ENCODE peak calls at places on chromosomes 3 and 15, in five cellular contexts. L is MM.1S, H is fibroblast of lung, E is SK-N-SH, T is stomach. Q is an unnamed sample. For H3K36me3, the result is how much of the 10 kb centered on the place peaks cover.

GRCh38 chr3:36944641-36945270 is at the start of gene TRANK1:
- DNase-seq in L (no peak), E (no peak), T (peak), H (peak), Q (peak)

GRCh38 chr15:48548376-48548775 is 97.1 kb downstream of the FBN1 start:
- DNase-seq in H (peak), T (no peak), L (no peak), E (no peak), Q (no peak)

GRCh38 chr15:62958528-62958927 is 84.0 kb upstream of the TPM1 start:
- DNase-seq in E (no peak), T (peak), L (no peak), H (peak), Q (no peak)

GRCh38 chr3:55555866-55556621 is 68.9 kb upstream of the WNT5A start:
- DNase-seq in H (no peak), T (no peak), E (no peak), L (no peak), Q (no peak)

GRCh38 chr3:27976933-27977332 is 254.8 kb upstream of the EOMES start:
- DNase-seq in H (peak), T (no peak), E (no peak), L (no peak), Q (no peak)

GRCh38 chr15:59160880-59161593 is 45.6 kb upstream of the LDHAL6B start:
- DNase-seq in L (peak), E (peak), T (no peak), H (peak), Q (no peak)

GRCh38 chr3:47362704-47363103 is 18.1 kb upstream of the PTPN23 start:
- DNase-seq in E (no peak), T (no peak), L (no peak), H (no peak), Q (no peak)

GRCh38 chr15:60592386-60593339 is 113.7 kb upstream of the ICE2 start:
- DNase-seq in L (peak), H (peak), E (peak), T (peak), Q (peak)

GRCh38 chr3:149971403-149972075 is 844 bp upstream of the PFN2 start:
- DNase-seq in E (no peak), T (peak), H (peak), L (peak), Q (no peak)

GRCh38 chr15:88932271-88932874 is 19.2 kb upstream of the MFGE8 start:
- DNase-seq in E (no peak), H (no peak), L (no peak), T (no peak), Q (no peak)

GRCh38 chr3:11539677-11540076 is 104.0 kb downstream of the VGLL4 start:
- DNase-seq in E (no peak), L (no peak), H (no peak), T (no peak), Q (no peak)

GRCh38 chr3:23992051-23992628 is 47.1 kb downstream of the NR1D2 start:
- DNase-seq in L (no peak), H (peak), E (peak), T (no peak), Q (no peak)

GRCh38 chr3:108497271-108497670 is 13.1 kb downstream of the MYH15 start:
- DNase-seq in L (no peak), T (no peak), H (no peak), E (no peak), Q (no peak)

GRCh38 chr3:108495717-108496116 is 14.7 kb downstream of the MYH15 start:
- DNase-seq in E (no peak), H (peak), L (no peak), T (no peak), Q (no peak)

GRCh38 chr3:108489776-108490175 is 20.6 kb downstream of the MYH15 start:
- DNase-seq in T (no peak), H (peak), L (peak), E (peak), Q (no peak)

GRCh38 chr3:108494862-108495531 is 15.4 kb downstream of the MYH15 start:
- DNase-seq in H (no peak), T (no peak), E (peak), L (no peak), Q (no peak)

DNA sequence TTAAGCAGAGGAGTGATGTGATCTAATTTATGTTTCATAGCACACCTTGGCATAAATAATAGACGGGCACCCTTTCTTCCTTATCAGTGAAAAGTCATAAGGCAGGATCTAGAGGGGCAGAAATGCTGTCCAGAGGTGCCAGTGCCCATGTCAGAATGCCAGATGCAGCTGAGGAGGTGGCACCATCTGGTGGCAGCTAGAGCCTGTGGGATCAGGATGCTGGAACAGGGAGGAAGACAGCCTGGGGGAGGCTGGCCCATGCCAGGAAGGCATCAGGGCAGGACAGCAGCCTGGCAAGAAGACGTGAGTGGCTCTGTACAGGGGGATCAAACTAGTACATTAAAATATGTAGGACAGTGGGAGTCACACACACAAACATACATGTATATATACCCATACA is 16.5 kb downstream of the MYH15 start:
- DNase-seq in L (no peak), H (no peak), E (peak), T (no peak), Q (no peak)
- TF ChIP-seq CTCF in L (peak), H (peak), E (peak), T (no peak), Q (peak)

GRCh38 chr3:177693596-177693995 is 496.3 kb upstream of the TBL1XR1 start:
- DNase-seq in T (no peak), H (no peak), E (no peak), L (no peak), Q (no peak)

GRCh38 chr3:177694316-177694715 is 497.0 kb upstream of the TBL1XR1 start:
- DNase-seq in H (peak), E (no peak), T (no peak), L (no peak), Q (no peak)

GRCh38 chr3:177700117-177700516 is 502.8 kb upstream of the TBL1XR1 start:
- DNase-seq in T (no peak), L (no peak), H (no peak), E (no peak), Q (no peak)

GRCh38 chr3:177692304-177692703 is 495.0 kb upstream of the TBL1XR1 start:
- DNase-seq in E (no peak), H (no peak), L (no peak), T (no peak), Q (no peak)

DNA sequence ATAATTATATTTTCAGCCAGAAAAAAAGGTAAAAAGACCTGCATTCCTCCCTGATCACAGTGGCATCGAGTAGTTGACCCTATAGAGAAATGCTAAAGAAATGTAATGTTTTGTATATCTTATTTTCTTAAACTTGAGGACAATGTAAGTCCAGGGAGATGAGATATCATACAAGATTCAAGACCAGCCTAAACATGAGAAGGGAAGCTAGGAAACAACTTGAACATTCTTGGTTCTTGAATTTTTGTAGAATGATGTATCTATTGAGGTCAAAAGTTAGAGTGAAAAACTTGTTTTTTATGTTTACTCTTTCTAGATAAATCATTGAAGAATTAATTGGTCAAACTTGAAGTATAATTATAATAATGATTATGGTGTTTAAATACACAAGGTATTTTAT is 497.7 kb upstream of the TBL1XR1 start:
- DNase-seq in T (no peak), L (no peak), E (no peak), H (no peak), Q (no peak)
- H3K4me3 ChIP-seq in T (no peak), L (no peak), E (no peak), H (no peak), Q (no peak)

GRCh38 chr15:44492040-44492439 is 44.9 kb upstream of the EIF3J start:
- DNase-seq in E (no peak), L (no peak), T (no peak), H (no peak), Q (no peak)

GRCh38 chr15:44489464-44489863 is 47.5 kb upstream of the EIF3J start:
- DNase-seq in E (no peak), T (no peak), L (no peak), H (peak), Q (no peak)

GRCh38 chr15:44495562-44495961 is 41.4 kb upstream of the EIF3J start:
- DNase-seq in H (no peak), T (no peak), L (no peak), E (no peak), Q (no peak)

GRCh38 chr15:44490628-44491027 is 46.3 kb upstream of the EIF3J start:
- DNase-seq in T (no peak), H (no peak), E (no peak), L (no peak), Q (no peak)

GRCh38 chr15:44492672-44493071 is 44.3 kb upstream of the EIF3J start:
- DNase-seq in L (no peak), E (no peak), T (no peak), H (no peak), Q (no peak)
- H3K36me3 ChIP-seq in L (under half), E (under half), T (half or more), H (under half), Q (under half)

DNA sequence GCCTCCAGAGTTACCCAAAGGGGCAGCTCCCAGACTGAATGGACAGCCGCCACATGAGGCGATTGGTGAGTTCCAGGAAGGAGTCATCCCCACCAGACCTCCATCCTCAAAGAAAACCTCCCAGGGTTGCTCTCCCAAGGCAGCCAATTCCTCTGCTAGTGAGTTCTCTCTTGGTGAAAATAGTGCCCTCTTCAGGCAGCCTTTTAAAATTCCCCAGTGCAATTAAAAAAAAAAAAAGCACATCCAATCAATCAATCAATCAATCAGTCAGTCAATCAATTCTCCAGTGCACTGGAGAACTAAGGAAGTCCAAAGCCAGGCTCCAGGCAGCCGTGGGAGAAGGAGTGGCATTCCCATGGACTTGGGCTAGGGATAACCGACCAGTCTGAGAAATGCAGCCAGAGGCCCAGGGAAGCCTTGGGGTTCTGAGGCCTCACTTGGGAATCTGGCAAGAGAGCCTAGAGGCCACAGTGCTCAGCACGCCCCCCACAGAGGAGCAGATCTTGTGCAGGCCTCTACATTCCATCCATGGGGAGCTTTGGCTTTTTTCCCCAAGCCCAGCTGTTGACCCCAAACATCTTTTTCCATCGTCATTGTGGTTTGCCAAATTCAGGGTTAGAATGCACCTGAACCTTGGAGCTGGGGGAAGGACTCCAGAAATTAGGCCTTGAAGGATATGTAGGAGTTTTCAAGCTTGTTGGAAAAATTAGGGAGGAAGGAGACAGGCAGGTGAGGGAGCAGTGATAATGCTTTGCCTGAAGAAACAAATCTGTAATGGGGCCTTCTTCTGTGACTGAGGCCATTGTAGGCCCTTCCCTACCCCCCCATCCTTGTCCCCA is 4.8 kb downstream of the PAQR5 start:
- DNase-seq in L (no peak), T (no peak), H (peak), E (no peak), Q (no peak)
- TF ChIP-seq CTCF in L (peak), T (no peak), H (no peak), E (peak), Q (peak)

GRCh38 chr3:52247455-52248164 is 2.1 kb downstream of the PPM1M start:
- DNase-seq in L (no peak), E (no peak), H (no peak), T (no peak), Q (no peak)

GRCh38 chr3:52246728-52247454 is 1.3 kb downstream of the PPM1M start:
- DNase-seq in H (no peak), T (no peak), E (no peak), L (no peak), Q (no peak)

GRCh38 chr3:52246264-52246620 is 683 bp downstream of the PPM1M start:
- DNase-seq in T (no peak), H (no peak), E (no peak), L (no peak), Q (no peak)

GRCh38 chr3:52244061-52244628 is 1.4 kb upstream of the PPM1M start:
- DNase-seq in T (peak), L (no peak), E (no peak), H (peak), Q (peak)

DNA sequence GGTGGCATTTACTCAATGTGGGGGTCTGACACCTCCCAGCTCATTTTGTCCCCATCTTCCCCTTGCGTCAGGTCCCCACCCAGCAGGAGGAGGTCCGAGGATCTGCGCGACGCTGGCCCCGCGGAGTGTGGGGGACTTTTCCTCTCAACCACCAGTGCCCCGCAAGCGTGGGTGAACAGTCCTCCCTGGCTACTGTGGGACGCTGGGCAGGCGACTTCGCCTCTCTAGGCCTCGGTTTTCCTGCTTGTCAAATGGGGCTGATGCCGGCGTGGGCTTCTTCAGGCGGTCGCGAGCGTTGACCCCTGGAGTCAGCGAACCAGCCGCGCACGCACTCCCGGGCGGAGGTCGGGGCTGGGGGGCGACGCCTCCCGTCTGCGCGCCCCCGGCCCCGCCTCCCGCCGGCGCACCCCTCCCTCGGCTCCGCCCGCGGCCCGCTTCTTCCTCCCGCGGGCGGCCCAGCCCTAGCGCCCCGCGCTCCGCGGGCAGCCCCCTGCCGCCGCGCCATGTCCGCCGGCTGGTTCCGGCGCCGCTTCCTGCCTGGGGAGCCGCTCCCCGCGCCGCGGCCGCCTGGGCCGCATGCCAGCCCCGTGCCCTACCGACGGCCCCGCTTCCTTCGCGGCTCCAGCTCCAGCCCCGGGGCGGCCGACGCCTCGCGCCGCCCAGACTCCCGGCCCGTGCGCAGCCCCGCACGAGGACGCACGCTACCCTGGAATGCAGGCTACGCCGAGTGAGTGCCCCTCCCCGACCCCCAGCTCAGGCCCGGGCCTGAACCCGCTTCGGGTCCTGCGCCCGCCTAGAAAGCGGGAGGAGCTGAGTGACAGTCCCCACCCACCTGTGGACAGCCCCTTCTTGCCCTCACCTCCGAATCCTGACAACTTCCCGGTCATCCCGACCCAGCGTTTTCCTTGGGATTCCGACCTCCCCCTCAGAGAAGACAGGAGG is at the start of gene PPM1M:
- DNase-seq in L (peak), H (peak), T (peak), E (peak), Q (peak)
- H3K4me3 ChIP-seq in L (peak), H (peak), T (peak), E (peak), Q (peak)

GRCh38 chr3:98800401-98800800 is 37.3 kb downstream of the ST3GAL6 start:
- DNase-seq in L (no peak), H (no peak), E (no peak), T (no peak), Q (no peak)
- H3K36me3 ChIP-seq in L (under half), H (under half), E (half or more), T (under half), Q (under half)